ENCODE peak calls at places on chromosomes 1 and 21, in nine cellular contexts. B, K, W, Z, G, C, U, S and M are unnamed samples.

GRCh38 chr1:151534662-151535278 is 5.3 kb upstream of the TUFT1 start:
- DNase-seq in W (peak; percentile 85), C (peak; percentile 53), K (peak; percentile 81), Z (no peak), G (no peak), U (peak; percentile 84), S (no peak), B (peak; percentile 88), M (peak; percentile 84)

GRCh38 chr1:243568793-243569192 is 281.2 kb downstream of the AKT3 start:
- DNase-seq in S (no peak), K (no peak), C (no peak), Z (no peak), B (no peak), W (no peak), U (no peak), G (no peak), M (no peak)

GRCh38 chr1:229204863-229205777 is 65.8 kb upstream of the RAB4A start:
- DNase-seq in G (peak; percentile 76), U (no peak), B (no peak), Z (no peak), S (no peak), W (no peak), C (no peak), K (no peak), M (no peak)

GRCh38 chr1:152108899-152109222 is 6.4 kb downstream of the TCHH start:
- DNase-seq in B (no peak), Z (no peak), C (no peak), G (no peak), K (no peak), S (peak; percentile 14), W (peak; percentile 76), U (no peak), M (no peak)

GRCh38 chr1:39676951-39677350 is 5.0 kb upstream of the NT5C1A start:
- DNase-seq in G (no peak), S (no peak), Z (no peak), C (no peak), K (no peak), W (no peak), U (no peak), B (no peak), M (no peak)

GRCh38 chr1:59747469-59748014 is 67.2 kb upstream of the HOOK1 start:
- DNase-seq in Z (no peak), W (no peak), B (no peak), K (peak; percentile 33), G (no peak), C (no peak), U (no peak), S (no peak), M (no peak)

GRCh38 chr1:117623141-117623540 is 17.3 kb downstream of the TENT5C start:
- DNase-seq in S (no peak), W (no peak), C (no peak), Z (no peak), B (no peak), U (no peak), G (no peak), K (no peak), M (no peak)

GRCh38 chr1:3889952-3890351 is 10.1 kb downstream of the C1orf174 start:
- DNase-seq in G (no peak), B (no peak), U (no peak), K (no peak), S (no peak), C (no peak), Z (no peak), W (no peak), M (no peak)

GRCh38 chr1:234568345-234568744 is 41.6 kb downstream of the IRF2BP2 start:
- DNase-seq in Z (no peak), S (no peak), U (no peak), G (no peak), C (no peak), B (no peak), W (no peak), K (no peak), M (no peak)

GRCh38 chr1:9787702-9788101 is 36.1 kb downstream of the CLSTN1 start:
- DNase-seq in C (no peak), K (no peak), Z (no peak), S (no peak), B (no peak), W (no peak), U (peak; percentile 45), G (no peak), M (no peak)

GRCh38 chr1:18599704-18600103 is 30.9 kb upstream of the PAX7 start:
- DNase-seq in S (no peak), B (no peak), G (no peak), W (peak; percentile 43), C (no peak), K (no peak), Z (no peak), U (no peak), M (no peak)

GRCh38 chr21:42499430-42500106 is 3.5 kb upstream of the RSPH1 start:
- DNase-seq in Z (no peak), W (peak; percentile 46), B (peak; percentile 61), K (no peak), S (no peak), C (no peak), G (no peak), U (no peak), M (no peak)

GRCh38 chr21:42614391-42614790 is 39.0 kb upstream of the PDE9A start:
- DNase-seq in C (no peak), S (no peak), Z (no peak), U (no peak), K (no peak), G (no peak), W (no peak), B (peak; percentile 40), M (no peak)

GRCh38 chr1:5993553-5994510 is 1.6 kb upstream of the NPHP4 start:
- DNase-seq in G (no peak), U (no peak), Z (no peak), W (peak; percentile 67), K (no peak), S (no peak), B (no peak), C (no peak), M (no peak)

GRCh38 chr1:40107290-40107959 is 10.4 kb upstream of the PPT1 start:
- DNase-seq in G (no peak), C (no peak), Z (no peak), W (peak; percentile 45), S (no peak), B (no peak), U (no peak), K (no peak), M (no peak)

GRCh38 chr1:176374967-176375569 is 87.9 kb upstream of the PAPPA2 start:
- DNase-seq in B (peak; percentile 85), S (no peak), G (peak; percentile 44), Z (peak; percentile 64), K (peak; percentile 45), W (peak; percentile 92), U (peak; percentile 75), C (peak; percentile 37), M (peak; percentile 78)

GRCh38 chr1:94679336-94680007 is 137.9 kb upstream of the F3 start:
- DNase-seq in B (no peak), K (no peak), G (no peak), S (no peak), W (no peak), C (no peak), U (no peak), Z (no peak), M (no peak)
- TF ChIP-seq POLR2AphosphoS5 in B (no peak), K (no peak), G (no peak), S (no peak), W (no peak), C (no peak), U (no peak), Z (no peak), M (no peak)

GRCh38 chr1:236568285-236568894 is 35.9 kb downstream of the HEATR1 start:
- DNase-seq in C (no peak), K (no peak), W (no peak), B (no peak), U (no peak), S (no peak), Z (no peak), G (no peak), M (no peak)
- H3K4me3 ChIP-seq in C (no peak overlapping the region), K (no peak overlapping the region), W (no peak overlapping the region), B (no peak overlapping the region), U (no peak overlapping the region), S (no peak overlapping the region), Z (no peak overlapping the region), G (no peak overlapping the region), M (no peak overlapping the region)

DNA sequence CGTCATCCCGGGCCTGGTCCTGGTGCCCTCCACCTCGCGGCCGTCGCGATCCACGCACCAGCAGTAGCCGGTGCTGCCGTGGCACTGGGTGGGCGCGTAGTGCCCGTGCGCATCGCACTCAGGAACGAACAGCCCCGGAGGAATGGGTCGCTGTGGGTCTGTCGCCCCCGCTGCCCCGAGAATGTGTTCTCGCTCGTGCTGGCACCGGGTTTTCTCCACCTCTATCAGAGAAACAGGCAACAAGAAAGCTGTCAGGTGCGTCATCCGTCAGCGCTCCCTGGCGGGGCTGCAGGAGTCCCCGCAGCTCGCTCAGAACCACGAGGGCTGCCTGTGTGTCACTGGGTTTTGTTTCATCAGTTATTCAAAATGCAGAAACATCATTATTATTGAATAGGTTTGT is 71.2 kb downstream of the NID1 start:
- DNase-seq in U (no peak), C (no peak), Z (no peak), B (no peak), S (peak; percentile 81), K (no peak), W (no peak), G (no peak), M (no peak)
- TF ChIP-seq POLR2AphosphoS5 in U (no peak), C (no peak), Z (no peak), B (no peak), S (no peak), K (no peak), W (no peak), G (no peak), M (no peak)

GRCh38 chr1:245169391-245169790 is 14.6 kb downstream of the KIF26B start:
- DNase-seq in U (no peak), K (no peak), B (no peak), S (no peak), C (no peak), W (no peak), G (no peak), Z (no peak), M (no peak)

GRCh38 chr1:245168921-245169320 is 14.1 kb downstream of the KIF26B start:
- DNase-seq in Z (no peak), S (no peak), B (no peak), C (no peak), G (no peak), U (no peak), W (no peak), K (no peak), M (no peak)

GRCh38 chr1:245168090-245168489 is 13.3 kb downstream of the KIF26B start:
- DNase-seq in Z (no peak), S (peak; percentile 81), C (no peak), W (no peak), G (no peak), U (peak; percentile 29), B (no peak), K (no peak), M (no peak)

GRCh38 chr1:245161866-245162265 is 7.1 kb downstream of the KIF26B start:
- DNase-seq in S (peak; percentile 33), U (no peak), G (no peak), C (no peak), K (no peak), W (no peak), B (no peak), Z (no peak), M (no peak)

DNA sequence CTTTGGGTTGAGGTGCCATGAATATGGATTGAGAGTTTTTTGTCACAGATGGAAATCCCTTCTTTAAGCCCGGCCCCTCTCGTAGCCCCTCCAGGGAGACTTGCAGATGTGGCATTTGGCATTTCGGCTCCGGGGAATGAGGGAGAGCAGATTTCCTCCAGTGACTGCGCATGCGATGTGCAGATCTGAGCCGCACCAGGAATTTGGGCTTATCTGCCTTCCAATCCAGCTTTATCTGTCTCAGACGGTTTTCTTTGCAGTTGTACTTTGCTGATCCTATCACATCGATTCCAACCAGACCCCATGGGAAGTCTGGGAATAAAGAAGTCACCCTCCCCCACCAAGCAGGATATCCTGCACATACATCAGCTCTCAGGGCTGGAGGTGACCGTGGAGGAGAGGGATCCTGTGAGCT is 11.7 kb downstream of the KIF26B start:
- DNase-seq in U (no peak), G (no peak), S (no peak), C (no peak), K (peak; percentile 78), Z (no peak), W (peak; percentile 16), B (no peak), M (no peak)
- H3K4me3 ChIP-seq in U (no peak overlapping the region), G (peak overlapping the region; percentile 51), S (peak overlapping the region; percentile 23), C (no peak overlapping the region), K (peak overlapping the region; percentile 27), Z (no peak overlapping the region), W (peak overlapping the region; percentile 17), B (peak overlapping the region; percentile 30), M (peak overlapping the region; percentile 20)